ENCODE peak calls at places on chromosome 4, in five cellular contexts. P is CD8-positive, alpha-beta memory T cell; V is CD8-positive, alpha-beta T cell; B is kidney; I is suprapubic skin. U is an unnamed sample.

GRCh38 chr4:2330119-2331042 is 68.5 kb upstream of the MXD4 start:
- DNase-seq in P (no peak), V (no peak), I (peak; percentile 74), B (peak; percentile 45), U (peak; percentile 76)

GRCh38 chr4:6909970-6910339 is 329 bp downstream of the TBC1D14 start:
- DNase-seq in I (no peak), V (no peak), P (no peak), B (peak; percentile 84), U (no peak)

GRCh38 chr4:156615066-156615514 is 356.5 kb downstream of the PDGFC start:
- DNase-seq in B (no peak), V (no peak), I (no peak), P (no peak), U (no peak)

GRCh38 chr4:41644288-41644914 is 104.1 kb downstream of the PHOX2B start:
- DNase-seq in V (no peak), I (no peak), P (no peak), B (peak; percentile 86), U (peak; percentile 20)

GRCh38 chr4:7777017-7777710 is 162.5 kb downstream of the AFAP1 start:
- DNase-seq in P (no peak), I (no peak), V (no peak), B (peak; percentile 2), U (no peak)

GRCh38 chr4:41363384-41363981 is 106.8 kb downstream of the UCHL1 start:
- DNase-seq in P (no peak), I (no peak), V (no peak), B (no peak), U (peak; percentile 47)

GRCh38 chr4:123479944-123480343 is 83.3 kb downstream of the SPRY1 start:
- DNase-seq in V (no peak), P (no peak), I (no peak), B (no peak), U (peak; percentile 31)

GRCh38 chr4:155999743-156000142 is 46.1 kb upstream of the CTSO start:
- DNase-seq in I (no peak), P (no peak), B (no peak), V (no peak), U (no peak)

GRCh38 chr4:151206241-151207005 is 70.5 kb upstream of the PRSS48 start:
- DNase-seq in B (no peak), P (no peak), I (no peak), V (no peak), U (no peak)

GRCh38 chr4:78520808-78521226 is 30.8 kb upstream of the ANXA3 start:
- DNase-seq in I (no peak), P (no peak), B (no peak), V (no peak), U (no peak)

GRCh38 chr4:78059524-78059889 is 2.4 kb downstream of the FRAS1 start:
- DNase-seq in V (no peak), I (no peak), P (no peak), B (no peak), U (peak; percentile 76)

GRCh38 chr4:26420438-26420837 is 69.8 kb downstream of the CCKAR start:
- DNase-seq in I (no peak), B (no peak), P (no peak), V (no peak), U (no peak)

GRCh38 chr4:108881190-108881589 is 118.3 kb upstream of the ETNPPL start:
- DNase-seq in V (no peak), B (no peak), I (no peak), P (no peak), U (peak; percentile 98)

GRCh38 chr4:101347267-101347556 is at the start of gene PPP3CA:
- DNase-seq in B (no peak), V (no peak), I (no peak), P (no peak), U (no peak)

GRCh38 chr4:101345271-101345595 is 2.1 kb downstream of the PPP3CA start:
- DNase-seq in I (no peak), B (no peak), V (no peak), P (peak; percentile 17), U (no peak)

GRCh38 chr4:101346312-101346561 is 1.1 kb downstream of the PPP3CA start:
- DNase-seq in P (peak; percentile 64), V (peak; percentile 64), I (no peak), B (no peak), U (no peak)

GRCh38 chr4:101346562-101347266 is 612 bp downstream of the PPP3CA start:
- DNase-seq in V (peak; percentile 78), B (peak; percentile 91), P (peak; percentile 74), I (peak; percentile 83), U (peak; percentile 58)

GRCh38 chr4:101345596-101346311 is 1.6 kb downstream of the PPP3CA start:
- DNase-seq in B (peak; percentile 88), P (peak; percentile 63), V (peak; percentile 71), I (peak; percentile 83), U (peak; percentile 36)
- H3K27ac ChIP-seq in B (peak overlapping the region; percentile 90), P (no peak overlapping the region), V (peak overlapping the region; percentile 27), I (peak overlapping the region; percentile 98), U (peak overlapping the region; percentile 25)

GRCh38 chr4:57018930-57019329 is 40.2 kb downstream of the POLR2B start:
- DNase-seq in I (no peak), P (no peak), V (no peak), B (no peak), U (no peak)
- H3K27ac ChIP-seq in I (no peak overlapping the region), P (no peak overlapping the region), V (no peak overlapping the region), B (no peak overlapping the region), U (no peak overlapping the region)

GRCh38 chr4:184693056-184693455 is 40.8 kb downstream of the CENPU start:
- DNase-seq in P (no peak), I (no peak), B (no peak), V (no peak), U (no peak)

GRCh38 chr4:184684491-184685189 is 35.1 kb downstream of the PRIMPOL start:
- DNase-seq in P (no peak), V (no peak), B (no peak), I (no peak), U (no peak)

GRCh38 chr4:184689681-184690080 is 40.1 kb downstream of the PRIMPOL start:
- DNase-seq in I (no peak), V (no peak), P (no peak), B (no peak), U (no peak)

DNA sequence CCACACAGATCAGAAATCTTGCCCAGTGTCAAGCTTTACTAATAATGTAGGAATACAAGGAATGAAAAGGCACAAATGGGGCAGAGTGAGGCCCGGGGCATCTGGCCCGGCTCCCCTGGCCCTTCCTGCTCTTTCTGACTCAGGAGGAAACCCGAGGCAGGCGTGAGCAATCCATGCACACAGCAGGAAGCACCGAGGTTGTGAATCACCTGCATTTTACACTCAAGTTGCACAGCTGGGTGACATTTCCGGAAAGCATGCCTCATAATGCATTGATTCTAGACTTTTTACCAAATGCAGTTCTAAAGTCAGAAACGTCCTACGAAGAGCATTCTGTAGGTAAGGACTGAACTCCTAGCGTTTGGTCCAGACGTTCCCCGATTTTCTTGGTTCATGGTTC is 38.9 kb downstream of the PRIMPOL start:
- DNase-seq in P (no peak), V (no peak), B (no peak), I (no peak), U (peak; percentile 94)
- H3K27ac ChIP-seq in P (no peak overlapping the region), V (no peak overlapping the region), B (no peak overlapping the region), I (no peak overlapping the region), U (peak overlapping the region; percentile 56)

DNA sequence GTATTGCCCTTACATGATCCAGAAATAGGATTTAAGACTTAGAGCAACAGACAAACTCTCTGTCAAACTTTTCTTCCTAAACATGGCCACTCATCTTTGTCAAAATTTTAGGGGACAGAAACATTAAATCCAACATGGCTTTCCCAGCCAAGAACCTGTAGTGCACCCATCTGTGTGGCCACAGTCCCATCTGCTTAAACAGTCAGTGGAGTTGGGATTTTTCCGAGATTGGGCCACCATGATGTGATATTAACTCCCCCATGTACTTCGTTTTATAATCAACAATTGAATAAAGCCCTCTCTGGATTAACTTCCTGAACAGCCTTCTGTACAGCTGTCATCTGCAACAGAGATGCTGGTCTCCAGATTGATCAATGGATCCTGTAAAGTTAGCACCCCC is 28.9 kb downstream of the TMEM144 start:
- DNase-seq in I (no peak), B (no peak), V (no peak), P (no peak), U (no peak)
- H3K27ac ChIP-seq in I (no peak overlapping the region), B (no peak overlapping the region), V (no peak overlapping the region), P (no peak overlapping the region), U (no peak overlapping the region)

GRCh38 chr4:22672519-22672918 is 20.2 kb upstream of the GBA3 start:
- DNase-seq in P (no peak), I (no peak), V (no peak), B (no peak), U (no peak)
- H3K27ac ChIP-seq in P (no peak overlapping the region), I (no peak overlapping the region), V (no peak overlapping the region), B (no peak overlapping the region), U (no peak overlapping the region)

GRCh38 chr4:74449571-74450297 is 4.8 kb downstream of the AREG start:
- DNase-seq in B (no peak), I (no peak), V (no peak), P (no peak), U (peak; percentile 78)

GRCh38 chr4:74451214-74451661 is 6.3 kb downstream of the AREG start:
- DNase-seq in B (no peak), V (no peak), P (no peak), I (no peak), U (peak; percentile 80)

GRCh38 chr4:74447636-74448233 is 2.8 kb downstream of the AREG start:
- DNase-seq in I (no peak), B (no peak), P (no peak), V (no peak), U (peak; percentile 46)

GRCh38 chr4:74453037-74453635 is 8.2 kb downstream of the AREG start:
- DNase-seq in I (no peak), B (no peak), P (no peak), V (no peak), U (no peak)

DNA sequence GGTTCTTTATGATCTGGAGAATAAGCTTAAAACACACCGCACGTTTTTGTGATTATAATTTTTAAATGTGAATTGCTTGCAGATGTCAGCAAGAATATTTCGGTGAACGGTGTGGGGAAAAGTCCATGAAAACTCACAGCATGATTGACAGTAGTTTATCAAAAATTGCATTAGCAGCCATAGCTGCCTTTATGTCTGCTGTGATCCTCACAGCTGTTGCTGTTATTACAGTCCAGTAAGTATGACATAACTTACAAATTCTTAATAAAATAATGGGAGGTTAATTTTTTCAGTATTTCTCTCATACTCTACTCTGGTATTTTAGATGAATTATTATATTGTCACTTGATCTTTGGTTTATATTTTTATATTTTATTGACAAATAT is 5.4 kb downstream of the AREG start:
- DNase-seq in B (no peak), V (no peak), P (no peak), I (no peak), U (no peak)
- H3K27ac ChIP-seq in B (no peak overlapping the region), V (no peak overlapping the region), P (no peak overlapping the region), I (no peak overlapping the region), U (peak overlapping the region; percentile 7)

GRCh38 chr4:183139972-183140570 is 41.0 kb downstream of the WWC2 start:
- DNase-seq in V (no peak), B (no peak), I (no peak), P (no peak), U (no peak)
- H3K27ac ChIP-seq in V (no peak overlapping the region), B (no peak overlapping the region), I (no peak overlapping the region), P (no peak overlapping the region), U (no peak overlapping the region)

U was measured in foreskin keratinocyte.